ENCODE peak calls at places on chromosome 5, in ten cellular contexts. Y is cardiac fibroblast, O is psoas muscle, Q is fibroblast of mammary gland, C is GM12878, H is dorsolateral prefrontal cortex, W is IMR-90, P is stomach, S is uterus, E is transverse colon. Z is an unnamed sample.

GRCh38 chr5:135350536-135350935 is 48.5 kb downstream of the MACROH2A1 start:
- DNase-seq in E (no peak), P (no peak), O (no peak), C (no peak), Q (no peak), Y (no peak), H (no peak), S (no peak), W (no peak), Z (no peak)

GRCh38 chr5:60184599-60184998 is 291.1 kb upstream of the PDE4D start:
- DNase-seq in C (no peak), P (no peak), E (no peak), Y (peak), O (no peak), Q (peak), S (no peak), H (no peak), W (no peak), Z (no peak)

GRCh38 chr5:170565077-170565476 is 61.3 kb downstream of the KCNIP1 start:
- DNase-seq in C (no peak), O (no peak), S (no peak), E (no peak), H (peak), Y (no peak), W (no peak), P (no peak), Q (no peak), Z (no peak)

GRCh38 chr5:135025730-135026644 is 8.0 kb downstream of the PITX1 start:
- DNase-seq in W (no peak), Q (no peak), C (no peak), P (no peak), S (no peak), O (no peak), Y (no peak), H (no peak), E (no peak), Z (no peak)

GRCh38 chr5:111337133-111337532 is 112.9 kb downstream of the CAMK4 start:
- DNase-seq in C (peak), E (no peak), P (no peak), Y (no peak), H (no peak), S (no peak), W (no peak), O (no peak), Q (no peak), Z (no peak)

GRCh38 chr5:58871648-58872242 is 288.9 kb downstream of the RAB3C start:
- DNase-seq in Q (peak), P (no peak), W (peak), C (no peak), E (no peak), H (no peak), O (no peak), S (no peak), Y (peak), Z (peak)

GRCh38 chr5:75002271-75002670 is 50.1 kb downstream of the GCNT4 start:
- DNase-seq in E (no peak), W (no peak), O (no peak), C (no peak), P (no peak), S (no peak), H (no peak), Y (no peak), Q (no peak), Z (no peak)

GRCh38 chr5:124537136-124537919 is 209.1 kb downstream of the ZNF608 start:
- DNase-seq in C (no peak), S (no peak), O (no peak), E (no peak), Y (no peak), Q (no peak), H (no peak), W (no peak), P (no peak), Z (no peak)

GRCh38 chr5:123937230-123937629 is 425.3 kb downstream of the CSNK1G3 start:
- DNase-seq in Y (peak), C (peak), W (peak), P (no peak), H (no peak), S (no peak), O (no peak), Q (peak), E (no peak), Z (peak)

GRCh38 chr5:123696948-123697347 is 185.0 kb downstream of the CSNK1G3 start:
- DNase-seq in P (no peak), W (peak), Q (peak), O (peak), S (no peak), H (peak), E (peak), C (no peak), Y (peak), Z (peak)

GRCh38 chr5:172223901-172224873 is 30.2 kb downstream of the EFCAB9 start:
- DNase-seq in E (no peak), W (no peak), S (no peak), P (no peak), H (no peak), Q (no peak), Y (no peak), O (no peak), C (peak), Z (no peak)

GRCh38 chr5:66554211-66554610 is 42.0 kb upstream of the MAST4 start:
- DNase-seq in P (no peak), H (no peak), W (no peak), Q (peak), Y (peak), S (no peak), O (no peak), E (peak), C (peak), Z (peak)

GRCh38 chr5:57843016-57843402 is 360.4 kb upstream of the ACTBL2 start:
- DNase-seq in C (no peak), P (no peak), S (no peak), O (no peak), Y (no peak), Q (no peak), H (no peak), W (no peak), E (no peak), Z (no peak)

GRCh38 chr5:39892708-39893107 is 467.9 kb upstream of the DAB2 start:
- DNase-seq in Q (peak), Y (peak), H (no peak), S (no peak), W (no peak), P (no peak), E (no peak), O (no peak), C (no peak), Z (peak)

GRCh38 chr5:113376640-113377039 is 58.1 kb downstream of the TSSK1B start:
- DNase-seq in W (no peak), C (no peak), Q (no peak), E (no peak), Y (no peak), O (no peak), H (no peak), S (no peak), P (no peak), Z (no peak)

GRCh38 chr5:160787247-160787646 is 64.8 kb downstream of the ATP10B start:
- DNase-seq in H (no peak), S (no peak), E (peak), W (no peak), Q (no peak), Y (no peak), O (no peak), P (peak), C (peak), Z (peak)

GRCh38 chr5:3237276-3237868 is 358.3 kb upstream of the IRX1 start:
- DNase-seq in E (no peak), C (no peak), Y (no peak), O (no peak), S (no peak), Q (no peak), P (no peak), W (no peak), H (no peak), Z (no peak)

GRCh38 chr5:175652741-175653663 is 4.9 kb upstream of the HRH2 start:
- DNase-seq in P (no peak), Y (no peak), W (no peak), S (no peak), E (peak), H (no peak), C (no peak), Q (no peak), O (no peak), Z (no peak)

GRCh38 chr5:74625742-74626241 is 14.7 kb downstream of the ENC1 start:
- DNase-seq in O (no peak), E (no peak), Q (peak), P (peak), S (no peak), W (no peak), C (no peak), H (no peak), Y (peak), Z (peak)

GRCh38 chr5:133427121-133427777 is 185.1 kb downstream of the FSTL4 start:
- DNase-seq in C (no peak), O (no peak), P (no peak), W (peak), Y (peak), S (no peak), E (no peak), H (no peak), Q (peak), Z (no peak)

GRCh38 chr5:154165886-154166285 is 24.6 kb upstream of the GALNT10 start:
- DNase-seq in P (no peak), Y (no peak), W (no peak), Q (no peak), E (no peak), C (no peak), O (no peak), H (no peak), S (no peak), Z (no peak)

GRCh38 chr5:133397986-133398645 is 214.2 kb downstream of the FSTL4 start:
- DNase-seq in Q (no peak), Y (no peak), E (no peak), O (no peak), W (no peak), C (no peak), S (no peak), H (no peak), P (no peak), Z (no peak)

DNA sequence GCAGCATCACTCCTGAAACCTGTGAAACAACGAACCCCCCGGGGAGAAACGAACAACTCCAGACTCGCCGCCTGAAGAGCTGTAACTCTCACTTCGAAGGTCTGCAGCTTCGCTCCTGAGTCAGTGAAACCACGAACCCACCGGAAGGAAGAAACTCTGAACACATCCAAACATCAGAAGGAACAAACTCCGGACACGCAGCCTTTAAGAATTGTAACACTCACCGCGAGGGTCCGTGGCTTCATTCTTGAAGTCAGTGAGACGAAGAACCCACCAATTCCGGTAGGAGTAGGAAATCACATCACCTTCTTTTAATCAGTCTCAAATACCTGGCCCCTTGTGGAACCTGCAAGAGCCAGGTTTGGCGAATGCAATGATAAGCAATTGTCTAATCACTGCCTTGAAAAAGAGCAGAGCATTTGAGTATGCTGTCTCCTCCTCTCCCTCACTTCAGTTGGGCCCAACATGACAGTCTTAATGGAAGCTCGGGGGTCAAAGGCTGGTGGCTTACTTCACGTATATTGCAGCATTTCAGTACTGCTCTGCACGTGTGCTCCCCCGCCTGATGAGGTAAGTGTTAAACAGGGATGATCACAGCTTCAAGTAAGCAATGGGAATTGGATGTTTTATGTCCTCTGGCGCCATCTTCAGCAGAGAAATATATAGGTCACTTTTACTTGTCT is 471 bp downstream of the IRGM start:
- DNase-seq in Q (peak), E (peak), S (peak), P (no peak), H (no peak), O (no peak), C (peak), W (peak), Y (peak), Z (peak)
- H3K4me3 ChIP-seq in Q (no peak), E (no peak), S (no peak), P (no peak), H (no peak), O (no peak), C (peak), W (no peak), Y (no peak), Z (no peak)

GRCh38 chr5:61915646-61916045 is 390.4 kb upstream of the KIF2A start:
- DNase-seq in H (no peak), O (no peak), S (no peak), Q (no peak), W (no peak), C (no peak), P (no peak), Y (no peak), E (no peak), Z (no peak)
- TF ChIP-seq CTCF in H (no peak), O (no peak), S (no peak), Q (no peak), W (no peak), C (no peak), P (no peak), Y (no peak), E (no peak), Z (no peak)

GRCh38 chr5:55896663-55897062 is 45.5 kb downstream of the IL31RA start:
- DNase-seq in H (no peak), E (no peak), P (no peak), S (no peak), Q (peak), Y (peak), C (no peak), O (no peak), W (no peak), Z (peak)

GRCh38 chr5:55896238-55896637 is 45.1 kb downstream of the IL31RA start:
- DNase-seq in W (no peak), Q (no peak), Y (no peak), C (no peak), E (no peak), S (no peak), O (no peak), H (no peak), P (no peak), Z (no peak)

GRCh38 chr5:55897206-55897894 is 46.2 kb downstream of the IL31RA start:
- DNase-seq in Y (no peak), P (no peak), S (no peak), C (no peak), H (no peak), O (no peak), Q (no peak), W (no peak), E (no peak), Z (no peak)

GRCh38 chr5:55899344-55899743 is 48.2 kb downstream of the IL31RA start:
- DNase-seq in H (no peak), P (no peak), O (no peak), E (no peak), W (peak), Q (peak), C (no peak), S (no peak), Y (peak), Z (peak)

DNA sequence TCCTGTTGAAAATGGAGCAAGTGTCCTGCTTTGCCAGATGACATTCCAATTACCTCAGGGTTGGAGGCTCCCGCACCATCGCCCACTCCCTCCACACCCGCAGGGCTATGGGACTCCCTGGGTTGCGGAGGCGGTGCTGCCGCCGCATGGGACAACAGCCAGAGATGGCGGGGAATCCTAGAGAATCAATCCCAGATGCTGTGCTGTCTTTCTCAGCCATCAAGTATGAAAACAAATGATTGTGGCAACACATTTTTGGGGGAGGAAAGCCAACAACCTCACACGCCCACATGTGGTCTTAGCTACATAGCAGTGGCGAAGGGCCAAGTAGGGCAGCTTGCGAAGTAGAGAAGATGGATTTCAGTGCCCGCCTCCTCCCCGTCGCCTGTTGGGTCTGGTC is 46.7 kb downstream of the IL31RA start:
- DNase-seq in E (no peak), Q (peak), C (no peak), Y (peak), P (no peak), W (peak), H (no peak), S (peak), O (peak), Z (peak)
- H3K4me3 ChIP-seq in E (no peak), Q (no peak), C (no peak), Y (no peak), P (no peak), W (no peak), H (no peak), S (peak), O (peak), Z (no peak)

DNA sequence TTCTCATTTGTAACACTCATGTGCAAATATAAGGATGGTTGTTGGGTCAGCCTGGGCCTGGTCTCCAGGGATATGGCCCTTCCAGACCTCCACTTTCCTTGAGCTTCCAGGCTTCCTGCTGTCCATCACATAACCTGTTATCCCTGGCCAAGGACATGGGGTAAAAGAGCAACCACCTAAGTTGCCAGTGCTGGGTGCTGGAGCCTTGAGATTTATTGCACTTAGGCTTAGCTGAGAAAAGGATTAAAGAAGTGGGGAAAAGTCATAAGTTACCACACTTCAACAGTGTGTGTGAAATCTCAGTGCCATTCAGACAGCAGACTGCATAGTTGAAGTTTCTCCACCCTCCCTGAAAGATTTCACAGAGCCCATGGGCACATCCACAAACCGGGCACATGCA is 58.6 kb upstream of the PANK3 start:
- DNase-seq in O (no peak), P (no peak), H (no peak), Q (no peak), E (no peak), Y (no peak), S (no peak), C (no peak), W (no peak), Z (no peak)
- TF ChIP-seq CTCF in O (no peak), P (no peak), H (no peak), Q (no peak), E (no peak), Y (no peak), S (no peak), C (no peak), W (no peak), Z (no peak)

GRCh38 chr5:81234299-81234698 is 1.2 kb downstream of the CKMT2 start:
- DNase-seq in O (no peak), Q (no peak), E (no peak), P (no peak), S (no peak), Y (no peak), W (no peak), H (no peak), C (no peak), Z (no peak)

GRCh38 chr5:81230429-81230828 is 2.7 kb upstream of the CKMT2 start:
- DNase-seq in C (no peak), Q (no peak), P (no peak), E (no peak), W (no peak), H (no peak), Y (no peak), O (no peak), S (no peak), Z (no peak)

GRCh38 chr5:81233080-81233634 is at the start of gene CKMT2:
- DNase-seq in H (no peak), P (peak), E (peak), Q (peak), C (no peak), O (peak), S (peak), Y (peak), W (no peak), Z (peak)

GRCh38 chr5:81234801-81235200 is 1.7 kb downstream of the CKMT2 start:
- DNase-seq in Q (no peak), W (no peak), S (no peak), Y (no peak), H (no peak), C (no peak), E (no peak), P (no peak), O (no peak), Z (no peak)

GRCh38 chr5:81232449-81233079 is 558 bp upstream of the CKMT2 start:
- DNase-seq in O (peak), P (no peak), Q (peak), E (peak), S (peak), Y (peak), H (no peak), C (no peak), W (no peak), Z (peak)
- H3K4me3 ChIP-seq in O (peak), P (peak), Q (peak), E (peak), S (peak), Y (no peak), H (peak), C (no peak), W (no peak), Z (peak)

GRCh38 chr5:181186902-181187499 is 18.0 kb downstream of the TRIM7 start:
- DNase-seq in S (no peak), E (no peak), H (no peak), C (no peak), P (no peak), W (no peak), Q (peak), O (no peak), Y (no peak), Z (no peak)

GRCh38 chr5:181189363-181189961 is 15.5 kb downstream of the TRIM7 start:
- DNase-seq in H (no peak), E (peak), W (peak), Q (peak), O (peak), S (no peak), Y (peak), C (no peak), P (no peak), Z (peak)

GRCh38 chr5:181188700-181189362 is 16.2 kb downstream of the TRIM7 start:
- DNase-seq in Y (peak), H (peak), W (peak), O (peak), C (peak), S (peak), P (peak), E (peak), Q (peak), Z (peak)

GRCh38 chr5:181186022-181186421 is 19.0 kb downstream of the TRIM7 start:
- DNase-seq in P (no peak), H (no peak), E (no peak), W (no peak), Y (no peak), S (no peak), O (no peak), Q (no peak), C (no peak), Z (no peak)

DNA sequence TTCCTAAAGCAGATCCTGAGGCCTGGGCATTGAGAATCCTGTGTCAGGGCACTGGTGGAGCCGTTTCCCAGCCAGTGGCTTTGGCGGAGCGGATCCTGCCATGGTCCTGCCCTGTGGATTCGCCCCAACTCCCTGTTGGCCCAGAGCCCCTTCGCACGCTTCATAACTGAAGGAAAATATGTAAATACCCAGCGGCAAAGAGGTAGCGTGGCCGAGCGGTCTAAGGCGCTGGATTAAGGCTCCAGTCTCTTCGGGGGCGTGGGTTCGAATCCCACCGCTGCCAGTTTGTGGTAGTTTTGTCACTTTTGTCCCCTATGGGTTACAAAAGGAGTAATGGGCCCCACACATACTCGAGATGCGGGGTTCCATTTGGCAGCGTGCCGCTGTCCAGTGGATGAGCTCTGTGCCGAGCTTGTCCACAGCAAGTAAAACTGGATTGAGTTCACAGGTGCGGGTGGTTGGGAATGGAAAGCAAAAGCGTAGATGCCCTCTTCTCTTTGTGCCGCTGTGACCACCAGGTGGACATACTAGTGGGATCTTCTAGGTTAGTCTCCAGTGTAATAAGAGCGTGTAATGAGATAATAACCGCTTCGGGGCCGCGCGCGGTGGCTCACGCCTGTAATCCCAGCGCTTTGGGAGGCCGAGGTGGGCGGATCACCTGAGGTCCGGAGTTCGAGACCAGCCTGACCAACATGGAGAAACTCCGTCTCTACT is 17.3 kb downstream of the TRIM7 start:
- DNase-seq in W (peak), S (peak), O (peak), Q (peak), E (peak), C (no peak), P (peak), H (peak), Y (peak), Z (peak)
- TF ChIP-seq CTCF in W (peak), S (peak), O (peak), Q (peak), E (no peak), C (no peak), P (no peak), H (no peak), Y (peak), Z (peak)

Z was measured in fibroblast of pulmonary artery.